ENCODE peak calls at places on chromosome 11, in five cellular contexts. One of them, this sample, is unnamed.

GRCh38 chr11:95704865-95705264 is 84.7 kb downstream of the FAM76B start:
- DNase-seq in lung: no peak
- DNase-seq in endothelial cell of umbilical vein: peak
- DNase-seq in pancreas: no peak
- DNase-seq in A549: no peak
- DNase-seq in this sample: no peak

GRCh38 chr11:104028476-104028875 is 8.0 kb upstream of the DDI1 start:
- DNase-seq in lung: no peak
- DNase-seq in endothelial cell of umbilical vein: no peak
- DNase-seq in pancreas: no peak
- DNase-seq in A549: no peak
- DNase-seq in this sample: no peak

GRCh38 chr11:125280646-125281045 is 116.1 kb downstream of the PKNOX2 start:
- DNase-seq in lung: no peak
- DNase-seq in endothelial cell of umbilical vein: no peak
- DNase-seq in pancreas: no peak
- DNase-seq in A549: no peak
- DNase-seq in this sample: no peak

GRCh38 chr11:58905141-58905715 is 34.1 kb upstream of the GLYATL1 start:
- DNase-seq in lung: no peak
- DNase-seq in endothelial cell of umbilical vein: no peak
- DNase-seq in pancreas: no peak
- DNase-seq in A549: no peak
- DNase-seq in this sample: peak

GRCh38 chr11:107856981-107857517 is 1.5 kb downstream of the SLC35F2 start:
- DNase-seq in lung: no peak
- DNase-seq in endothelial cell of umbilical vein: no peak
- DNase-seq in pancreas: no peak
- DNase-seq in A549: peak
- DNase-seq in this sample: peak

GRCh38 chr11:12316432-12316831 is 60.9 kb upstream of the PARVA start:
- DNase-seq in lung: no peak
- DNase-seq in endothelial cell of umbilical vein: no peak
- DNase-seq in pancreas: no peak
- DNase-seq in A549: no peak
- DNase-seq in this sample: no peak

GRCh38 chr11:61543606-61544306 is 35.2 kb downstream of the LRRC10B start:
- DNase-seq in lung: no peak
- DNase-seq in endothelial cell of umbilical vein: no peak
- DNase-seq in pancreas: no peak
- DNase-seq in A549: peak
- DNase-seq in this sample: no peak

GRCh38 chr11:2541881-2542361 is 97.1 kb downstream of the KCNQ1 start:
- DNase-seq in lung: no peak
- DNase-seq in endothelial cell of umbilical vein: no peak
- DNase-seq in pancreas: no peak
- DNase-seq in A549: no peak
- DNase-seq in this sample: no peak

GRCh38 chr11:88175004-88175706 is at the start of gene RAB38:
- DNase-seq in lung: peak
- DNase-seq in endothelial cell of umbilical vein: no peak
- DNase-seq in pancreas: peak
- DNase-seq in A549: peak
- DNase-seq in this sample: peak

GRCh38 chr11:107695446-107695845 is 16.4 kb downstream of the SLN start:
- DNase-seq in lung: no peak
- DNase-seq in endothelial cell of umbilical vein: no peak
- DNase-seq in pancreas: no peak
- DNase-seq in A549: no peak
- DNase-seq in this sample: no peak

GRCh38 chr11:12921580-12922157 is 87.4 kb upstream of the RASSF10 start:
- DNase-seq in lung: no peak
- DNase-seq in endothelial cell of umbilical vein: no peak
- DNase-seq in pancreas: no peak
- DNase-seq in A549: no peak
- DNase-seq in this sample: no peak

GRCh38 chr11:93840981-93841380 is 9.4 kb downstream of the VSTM5 start:
- DNase-seq in lung: no peak
- DNase-seq in endothelial cell of umbilical vein: no peak
- DNase-seq in pancreas: no peak
- DNase-seq in A549: no peak
- DNase-seq in this sample: no peak

GRCh38 chr11:62909107-62909894 is 11.9 kb downstream of the CHRM1 start:
- DNase-seq in lung: peak
- DNase-seq in endothelial cell of umbilical vein: peak
- DNase-seq in pancreas: peak
- DNase-seq in A549: peak
- DNase-seq in this sample: peak

GRCh38 chr11:130872513-130872912 is 43.8 kb downstream of the SNX19 start:
- DNase-seq in lung: no peak
- DNase-seq in endothelial cell of umbilical vein: no peak
- DNase-seq in pancreas: no peak
- DNase-seq in A549: no peak
- DNase-seq in this sample: no peak

GRCh38 chr11:62264004-62264403 is 6.0 kb upstream of the SCGB2A2 start:
- DNase-seq in lung: no peak
- DNase-seq in endothelial cell of umbilical vein: peak
- DNase-seq in pancreas: no peak
- DNase-seq in A549: no peak
- DNase-seq in this sample: no peak

GRCh38 chr11:85960678-85961077 is 105.5 kb downstream of the CCDC83 start:
- DNase-seq in lung: no peak
- DNase-seq in endothelial cell of umbilical vein: no peak
- DNase-seq in pancreas: no peak
- DNase-seq in A549: no peak
- DNase-seq in this sample: no peak

GRCh38 chr11:8649361-8649760 is 33.1 kb downstream of the TRIM66 start:
- DNase-seq in lung: no peak
- DNase-seq in endothelial cell of umbilical vein: peak
- DNase-seq in pancreas: no peak
- DNase-seq in A549: no peak
- DNase-seq in this sample: no peak

GRCh38 chr11:102361100-102362021 is 14.3 kb downstream of the BIRC2 start:
- DNase-seq in lung: no peak
- DNase-seq in endothelial cell of umbilical vein: no peak
- DNase-seq in pancreas: no peak
- DNase-seq in A549: no peak
- DNase-seq in this sample: no peak

GRCh38 chr11:21588754-21589153 is 604.1 kb upstream of the ANO5 start:
- DNase-seq in lung: no peak
- DNase-seq in endothelial cell of umbilical vein: no peak
- DNase-seq in pancreas: no peak
- DNase-seq in A549: no peak
- DNase-seq in this sample: no peak

GRCh38 chr11:16800382-16800781 is 61.9 kb downstream of the C11orf58 start:
- DNase-seq in lung: no peak
- DNase-seq in endothelial cell of umbilical vein: no peak
- DNase-seq in pancreas: no peak
- DNase-seq in A549: no peak
- DNase-seq in this sample: no peak

GRCh38 chr11:78189851-78190250 is 1.1 kb downstream of the USP35 start:
- DNase-seq in lung: no peak
- DNase-seq in endothelial cell of umbilical vein: no peak
- DNase-seq in pancreas: no peak
- DNase-seq in A549: no peak
- DNase-seq in this sample: no peak
- TF ChIP-seq CTCF in lung: no peak
- TF ChIP-seq CTCF in endothelial cell of umbilical vein: no peak
- TF ChIP-seq CTCF in pancreas: no peak
- TF ChIP-seq CTCF in A549: no peak
- TF ChIP-seq CTCF in this sample: no peak

DNA sequence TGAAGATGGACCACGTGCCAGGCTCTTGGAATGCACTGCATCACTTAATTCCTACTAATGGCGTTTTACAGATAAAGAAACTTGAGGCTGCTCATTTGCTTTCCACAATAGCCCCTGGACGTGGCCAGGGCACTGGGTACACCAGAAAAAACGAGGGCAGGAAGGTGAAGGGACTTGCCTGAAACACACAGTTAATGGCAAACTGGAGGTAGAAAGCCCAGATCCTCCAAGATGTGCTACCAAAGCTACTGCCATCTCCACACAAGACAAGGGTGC is 1.8 kb upstream of the FXYD2 start:
- DNase-seq in lung: no peak
- DNase-seq in endothelial cell of umbilical vein: no peak
- DNase-seq in pancreas: no peak
- DNase-seq in A549: no peak
- DNase-seq in this sample: no peak
- H3K4me3 ChIP-seq in lung: no peak
- H3K4me3 ChIP-seq in endothelial cell of umbilical vein: no peak
- H3K4me3 ChIP-seq in pancreas: no peak
- H3K4me3 ChIP-seq in A549: no peak
- H3K4me3 ChIP-seq in this sample: no peak

DNA sequence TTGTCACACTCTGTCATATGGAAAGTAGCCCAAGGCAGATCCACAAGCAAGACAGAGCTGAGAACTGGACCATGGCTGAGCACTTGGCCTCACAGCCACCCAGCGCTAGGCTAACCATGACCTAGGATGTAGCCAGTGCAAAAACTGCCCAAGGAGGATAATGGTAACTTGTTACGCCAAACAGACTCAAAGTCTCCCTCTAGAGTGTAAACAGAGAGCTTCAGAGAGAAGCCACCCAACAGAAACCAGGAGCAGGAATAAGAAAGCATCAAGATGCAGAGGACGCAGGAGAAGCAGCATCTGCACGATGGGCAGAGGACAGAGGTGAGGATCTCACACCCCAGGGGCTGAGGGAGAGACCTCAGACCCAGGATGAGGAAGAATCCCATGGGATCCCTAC is 97.9 kb downstream of the RCN1 start:
- DNase-seq in lung: no peak
- DNase-seq in endothelial cell of umbilical vein: no peak
- DNase-seq in pancreas: no peak
- DNase-seq in A549: peak
- DNase-seq in this sample: no peak
- H3K27ac ChIP-seq in lung: no peak
- H3K27ac ChIP-seq in endothelial cell of umbilical vein: no peak
- H3K27ac ChIP-seq in pancreas: no peak
- H3K27ac ChIP-seq in A549: no peak
- H3K27ac ChIP-seq in this sample: no peak

GRCh38 chr11:57428643-57429042 is 1.7 kb upstream of the SLC43A3 start:
- DNase-seq in lung: no peak
- DNase-seq in endothelial cell of umbilical vein: no peak
- DNase-seq in pancreas: no peak
- DNase-seq in A549: no peak
- DNase-seq in this sample: no peak

GRCh38 chr11:57432017-57432590 is 5.2 kb upstream of the SLC43A3 start:
- DNase-seq in lung: no peak
- DNase-seq in endothelial cell of umbilical vein: no peak
- DNase-seq in pancreas: no peak
- DNase-seq in A549: no peak
- DNase-seq in this sample: no peak

GRCh38 chr11:57429946-57430345 is 3.0 kb upstream of the SLC43A3 start:
- DNase-seq in lung: no peak
- DNase-seq in endothelial cell of umbilical vein: no peak
- DNase-seq in pancreas: no peak
- DNase-seq in A549: no peak
- DNase-seq in this sample: no peak

GRCh38 chr11:57432714-57433163 is 5.8 kb upstream of the SLC43A3 start:
- DNase-seq in lung: peak
- DNase-seq in endothelial cell of umbilical vein: no peak
- DNase-seq in pancreas: no peak
- DNase-seq in A549: no peak
- DNase-seq in this sample: no peak

DNA sequence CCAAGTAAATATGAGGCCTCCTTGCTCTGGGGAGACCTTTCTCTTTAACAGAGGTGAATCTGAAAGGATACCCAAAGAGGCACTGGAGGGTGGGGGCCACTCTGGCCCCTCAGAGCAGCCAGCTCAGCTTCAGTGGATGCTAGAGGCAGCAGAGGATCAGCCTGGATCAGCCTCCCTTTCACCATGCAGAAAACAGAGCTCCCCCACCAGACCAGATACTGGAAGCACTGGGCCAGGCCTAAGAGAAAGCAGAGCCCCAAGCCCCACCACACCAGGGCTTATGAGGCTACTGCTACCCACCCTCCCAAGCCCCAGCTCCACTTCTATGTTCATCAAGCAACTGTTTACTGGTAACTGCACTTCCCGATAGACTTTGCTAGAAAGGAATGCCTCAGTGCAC is 4.0 kb upstream of the SLC43A3 start:
- DNase-seq in lung: no peak
- DNase-seq in endothelial cell of umbilical vein: no peak
- DNase-seq in pancreas: no peak
- DNase-seq in A549: no peak
- DNase-seq in this sample: no peak
- TF ChIP-seq CTCF in lung: no peak
- TF ChIP-seq CTCF in endothelial cell of umbilical vein: no peak
- TF ChIP-seq CTCF in pancreas: no peak
- TF ChIP-seq CTCF in A549: no peak
- TF ChIP-seq CTCF in this sample: no peak

GRCh38 chr11:72641522-72641899 is 32.7 kb downstream of the PDE2A start:
- DNase-seq in lung: no peak
- DNase-seq in endothelial cell of umbilical vein: no peak
- DNase-seq in pancreas: no peak
- DNase-seq in A549: no peak
- DNase-seq in this sample: no peak
- H3K4me3 ChIP-seq in lung: peak
- H3K4me3 ChIP-seq in endothelial cell of umbilical vein: peak
- H3K4me3 ChIP-seq in pancreas: no peak
- H3K4me3 ChIP-seq in A549: peak
- H3K4me3 ChIP-seq in this sample: peak